ENCODE peak calls at places on chromosomes 13 and 19, in eight cellular contexts. O is foreskin keratinocyte; C is thoracic aorta; R is NT2/D1; G is stimulated activated CD4-positive, alpha-beta T cell treated with anti-CD3 and anti-CD28 coated beads, Interleukin-2, amount 100 ng/mL, for 24 hours; L is T-helper 1 cell; T is sigmoid colon; B is A549. N is an unnamed sample.

GRCh38 chr13:26184791-26185250 is 37.3 kb downstream of the RNF6 start:
- DNase-seq in R (peak; percentile 27), L (peak; percentile 74), O (no peak), C (no peak), B (peak; percentile 21), T (peak; percentile 76), G (peak; percentile 71), N (peak; percentile 89)

GRCh38 chr19:48636859-48637448 is at the start of gene DBP:
- DNase-seq in B (peak; percentile 79), G (no peak), C (no peak), T (no peak), O (no peak), R (no peak), L (no peak), N (no peak)

GRCh38 chr19:14916848-14917247 is 24.4 kb upstream of the OR7C2 start:
- DNase-seq in O (no peak), C (no peak), B (peak; percentile 5), R (no peak), T (no peak), L (no peak), G (no peak), N (no peak)

GRCh38 chr13:41581884-41582547 is 124.7 kb downstream of the RGCC start:
- DNase-seq in B (no peak), L (no peak), T (no peak), O (no peak), R (no peak), G (no peak), C (no peak), N (no peak)

GRCh38 chr13:79779761-79780160 is 298.8 kb downstream of the NDFIP2 start:
- DNase-seq in R (no peak), T (peak; percentile 69), C (no peak), G (no peak), B (no peak), O (peak; percentile 44), L (no peak), N (no peak)

GRCh38 chr13:108962652-108963051 is 333.2 kb downstream of the MYO16 start:
- DNase-seq in L (no peak), R (no peak), C (no peak), G (no peak), B (no peak), T (no peak), O (no peak), N (no peak)

GRCh38 chr19:17706750-17707181 is 12.5 kb upstream of the MAP1S start:
- DNase-seq in R (peak; percentile 39), B (no peak), L (no peak), O (no peak), G (peak; percentile 21), C (no peak), T (no peak), N (no peak)

GRCh38 chr13:43831088-43831487 is 44.3 kb upstream of the ENOX1 start:
- DNase-seq in C (no peak), T (no peak), B (no peak), R (no peak), L (no peak), O (peak; percentile 22), G (no peak), N (no peak)

GRCh38 chr19:54893406-54893805 is 12.5 kb upstream of the NCR1 start:
- DNase-seq in B (no peak), C (no peak), O (no peak), G (no peak), L (no peak), T (no peak), R (peak; percentile 16), N (no peak)

GRCh38 chr13:112032186-112032835 is 34.6 kb upstream of the SOX1 start:
- DNase-seq in B (no peak), C (no peak), L (no peak), T (no peak), O (no peak), R (no peak), G (no peak), N (no peak)

GRCh38 chr13:27792393-27793218 is at the start of gene GSX1:
- DNase-seq in T (no peak), B (peak; percentile 13), L (peak; percentile 37), G (peak; percentile 65), O (no peak), C (no peak), R (peak; percentile 60), N (no peak)

GRCh38 chr13:29520671-29521070 is 74.8 kb downstream of the SLC7A1 start:
- DNase-seq in C (no peak), L (no peak), B (no peak), G (no peak), R (no peak), T (no peak), O (no peak), N (no peak)

GRCh38 chr19:38389101-38389925 is 816 bp downstream of the SPRED3 start:
- DNase-seq in R (no peak), T (no peak), O (peak; percentile 37), C (peak; percentile 46), L (no peak), G (no peak), B (peak; percentile 80), N (no peak)

GRCh38 chr13:25174304-25174703 is 2.2 kb upstream of the AMER2 start:
- DNase-seq in O (no peak), R (no peak), B (no peak), C (no peak), L (no peak), G (no peak), T (no peak), N (no peak)

GRCh38 chr19:1825909-1826556 is 14.0 kb upstream of the ATP8B3 start:
- DNase-seq in R (peak; percentile 57), B (peak; percentile 88), C (no peak), O (no peak), L (peak; percentile 64), T (peak; percentile 88), G (peak; percentile 81), N (peak; percentile 86)

GRCh38 chr13:53206455-53206854 is 177.8 kb downstream of the OLFM4 start:
- DNase-seq in L (no peak), G (no peak), R (no peak), T (no peak), C (no peak), B (peak; percentile 1), O (no peak), N (peak; percentile 30)

GRCh38 chr19:16378291-16378889 is 53.8 kb downstream of the KLF2 start:
- DNase-seq in C (no peak), R (no peak), G (no peak), L (no peak), T (peak; percentile 57), O (no peak), B (no peak), N (no peak)

GRCh38 chr19:1998712-1999708 is 16.5 kb downstream of the BTBD2 start:
- DNase-seq in G (no peak), R (no peak), T (no peak), C (no peak), L (no peak), O (no peak), B (no peak), N (no peak)

GRCh38 chr19:10003271-10003670 is 7.0 kb downstream of the COL5A3 start:
- DNase-seq in R (no peak), B (no peak), T (no peak), L (no peak), G (no peak), O (no peak), C (no peak), N (peak; percentile 31)

GRCh38 chr19:10510301-10510802 is 6.9 kb downstream of the S1PR5 start:
- DNase-seq in C (no peak), R (no peak), G (peak; percentile 74), T (no peak), B (peak; percentile 28), L (peak; percentile 38), O (peak; percentile 50), N (peak; percentile 71)

GRCh38 chr19:42850981-42851717 is 28.4 kb downstream of the PSG1 start:
- DNase-seq in T (peak; percentile 79), O (peak; percentile 96), R (no peak), C (peak; percentile 25), G (no peak), L (no peak), B (peak; percentile 71), N (no peak)

GRCh38 chr19:38769635-38770211 is 3.6 kb downstream of the LGALS7 start:
- DNase-seq in G (peak; percentile 88), B (peak; percentile 77), R (peak; percentile 5), C (peak; percentile 65), L (peak; percentile 92), O (peak; percentile 42), T (peak; percentile 93), N (peak; percentile 80)

GRCh38 chr13:95153647-95154405 is 147.4 kb downstream of the ABCC4 start:
- DNase-seq in B (no peak), R (peak; percentile 30), G (no peak), O (no peak), L (no peak), T (no peak), C (no peak), N (no peak)

GRCh38 chr19:23203841-23204344 is 46.3 kb downstream of the ZNF724 start:
- DNase-seq in T (no peak), L (no peak), C (no peak), O (no peak), R (no peak), B (no peak), G (no peak), N (no peak)

GRCh38 chr13:90910240-90910639 is 437.2 kb upstream of the MIR17HG start:
- DNase-seq in O (no peak), B (no peak), R (no peak), C (no peak), T (no peak), L (no peak), G (no peak), N (no peak)

GRCh38 chr19:13804830-13805683 is 9.8 kb downstream of the ZSWIM4 start:
- DNase-seq in B (no peak), T (peak; percentile 79), G (peak; percentile 24), O (no peak), R (no peak), L (no peak), C (no peak), N (no peak)

GRCh38 chr13:50448535-50448981 is 394.9 kb downstream of the DLEU7 start:
- DNase-seq in R (no peak), O (peak; percentile 83), G (no peak), L (no peak), T (no peak), C (no peak), B (no peak), N (no peak)